ENCODE peak calls at places on chromosomes 16 and 17, in four cellular contexts. W is A549, Q is HepG2, X is K562. R is an unnamed sample.

GRCh38 chr17:2067559-2067958 is 12.7 kb downstream of the HIC1 start:
- DNase-seq in W (no peak), Q (no peak), X (no peak), R (peak)

GRCh38 chr16:2896480-2897010 is 13.5 kb downstream of the FLYWCH2 start:
- DNase-seq in W (no peak), Q (no peak), X (no peak), R (no peak)

GRCh38 chr16:52546291-52546941 is 527 bp downstream of the TOX3 start:
- DNase-seq in W (no peak), Q (no peak), X (no peak), R (no peak)

GRCh38 chr17:73823684-73824083 is 179.4 kb upstream of the SDK2 start:
- DNase-seq in W (no peak), Q (peak), X (no peak), R (no peak)

GRCh38 chr16:56022818-56023217 is 147.6 kb upstream of the CES5A start:
- DNase-seq in W (no peak), Q (no peak), X (no peak), R (no peak)

GRCh38 chr16:66844009-66844341 is 239 bp upstream of the CA7 start:
- DNase-seq in W (no peak), Q (no peak), X (no peak), R (no peak)

GRCh38 chr16:89722392-89723278 is 1.3 kb downstream of the ZNF276 start:
- DNase-seq in W (peak), Q (no peak), X (no peak), R (peak)

GRCh38 chr16:79089735-79090284 is 510.7 kb downstream of the MAF start:
- DNase-seq in W (no peak), Q (no peak), X (no peak), R (no peak)

GRCh38 chr16:29915590-29916247 is 10.3 kb downstream of the KCTD13 start:
- DNase-seq in W (peak), Q (peak), X (no peak), R (peak)

GRCh38 chr17:56661906-56662305 is 68.4 kb downstream of the NOG start:
- DNase-seq in W (peak), Q (no peak), X (no peak), R (no peak)

GRCh38 chr17:71780596-71780995 is 340.2 kb upstream of the SOX9 start:
- DNase-seq in W (no peak), Q (no peak), X (no peak), R (no peak)

GRCh38 chr16:72856797-72857196 is 191.1 kb downstream of the ZFHX3 start:
- DNase-seq in W (peak), Q (peak), X (peak), R (no peak)

GRCh38 chr16:25108054-25108453 is 3.5 kb upstream of the LCMT1 start:
- DNase-seq in W (peak), Q (peak), X (peak), R (no peak)

GRCh38 chr16:1793578-1794220 is at the start of gene IGFALS:
- DNase-seq in W (no peak), Q (no peak), X (no peak), R (no peak)

GRCh38 chr16:78684040-78684611 is 584.7 kb downstream of the WWOX start:
- DNase-seq in W (peak), Q (peak), X (no peak), R (peak)

DNA sequence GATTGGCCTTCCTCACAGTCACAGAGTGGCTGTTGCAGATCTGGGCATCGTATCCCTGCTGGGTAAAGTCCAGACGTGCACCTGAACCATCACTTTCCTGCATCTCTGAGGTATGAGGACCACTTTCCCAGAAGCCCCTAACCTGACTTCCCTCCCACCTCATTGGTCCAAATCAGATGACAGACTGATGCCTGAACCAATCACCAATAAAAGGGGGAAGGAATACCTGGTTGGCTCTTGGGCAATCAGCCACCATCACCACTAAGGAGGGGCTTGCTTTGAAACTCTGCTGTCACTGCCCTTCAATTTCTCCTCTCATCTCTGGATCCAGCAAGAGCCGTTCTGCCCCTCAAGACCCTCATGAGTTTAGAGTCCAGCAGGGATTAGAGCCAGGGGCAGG is 13.6 kb upstream of the WFDC1 start:
- DNase-seq in W (peak), Q (no peak), X (peak), R (peak)
- TF ChIP-seq MAZ in W (no peak), Q (no peak), X (no peak), R (no peak)

GRCh38 chr17:30520882-30521281 is 43.7 kb downstream of the GOSR1 start:
- DNase-seq in W (no peak), Q (no peak), X (no peak), R (no peak)

GRCh38 chr17:30520436-30520835 is 43.2 kb downstream of the GOSR1 start:
- DNase-seq in W (no peak), Q (no peak), X (no peak), R (peak)

GRCh38 chr17:30517786-30518185 is 40.6 kb downstream of the GOSR1 start:
- DNase-seq in W (no peak), Q (no peak), X (no peak), R (no peak)

GRCh38 chr17:30519166-30519565 is 42.0 kb downstream of the GOSR1 start:
- DNase-seq in W (no peak), Q (no peak), X (no peak), R (no peak)

DNA sequence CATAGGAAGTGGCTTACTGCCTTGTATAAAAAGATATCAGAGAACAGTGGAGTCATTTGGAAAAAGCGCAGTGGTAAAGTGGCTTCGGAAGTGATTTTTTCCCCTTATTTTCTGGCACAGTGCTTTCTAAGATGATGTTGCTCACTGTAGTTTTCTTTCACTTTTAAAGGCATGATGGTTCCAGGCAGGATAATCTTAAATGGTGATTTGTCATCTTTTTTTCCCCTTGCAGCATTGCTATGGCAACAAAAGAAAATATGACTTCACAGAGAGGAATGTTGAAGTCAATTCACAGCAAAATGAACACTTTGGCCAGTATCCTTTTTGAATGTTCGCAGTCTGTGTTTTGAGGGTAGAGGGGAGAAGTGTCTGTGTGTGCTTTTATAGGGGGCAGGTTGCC is 42.5 kb downstream of the GOSR1 start:
- DNase-seq in W (peak), Q (no peak), X (no peak), R (peak)
- TF ChIP-seq USF2 in W (no peak), Q (no peak), X (no peak), R (no peak)

DNA sequence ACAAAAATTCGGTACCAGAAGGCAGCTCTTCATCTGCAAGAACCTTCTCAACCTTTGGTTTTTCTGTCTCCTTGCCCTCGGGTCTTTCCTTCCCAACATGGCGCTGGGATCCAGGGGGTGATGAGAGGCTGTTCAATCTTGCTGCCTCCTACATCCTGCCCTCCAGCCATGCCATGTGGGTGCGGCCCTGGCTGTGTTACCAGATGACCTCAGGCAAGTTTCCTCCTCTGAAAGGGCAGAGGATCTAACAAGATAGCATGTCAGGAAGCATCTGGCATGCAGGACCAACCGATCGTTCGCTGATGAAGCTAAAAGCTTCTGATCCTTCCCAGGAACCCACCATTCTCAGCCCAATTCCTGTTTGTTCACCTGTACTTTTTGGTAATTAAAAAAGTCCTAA is 36.8 kb upstream of the BCAR1 start:
- DNase-seq in W (no peak), Q (no peak), X (no peak), R (no peak)
- TF ChIP-seq MAZ in W (no peak), Q (no peak), X (no peak), R (no peak)

DNA sequence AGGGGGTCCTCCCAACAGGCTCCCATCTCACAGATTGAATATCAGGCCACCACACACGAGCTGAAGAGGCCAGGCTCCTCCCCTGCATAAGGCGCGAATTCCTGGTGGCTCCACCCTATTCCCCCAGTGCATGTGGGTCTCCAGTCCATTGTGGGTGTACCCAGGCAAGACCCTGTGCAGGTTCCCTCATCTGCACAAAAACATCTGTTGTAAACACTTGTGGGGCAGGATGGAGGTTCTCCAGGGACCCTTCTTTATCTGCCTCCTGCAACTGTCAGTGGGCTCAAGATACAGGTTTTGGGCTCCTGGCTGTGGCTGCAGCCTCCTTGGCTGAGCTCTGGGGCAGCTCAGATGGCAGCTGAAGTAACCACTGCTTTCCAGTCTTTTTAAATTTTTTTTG is 17.6 kb upstream of the LGALS9 start:
- DNase-seq in W (no peak), Q (no peak), X (peak), R (no peak)
- TF ChIP-seq USF2 in W (no peak), Q (no peak), X (no peak), R (no peak)

GRCh38 chr16:86062271-86062965 is 163.5 kb downstream of the IRF8 start:
- DNase-seq in W (no peak), Q (no peak), X (no peak), R (no peak)
- TF ChIP-seq MAZ in W (no peak), Q (no peak), X (no peak), R (no peak)

GRCh38 chr17:52758481-52758880 is 600.0 kb upstream of the CA10 start:
- DNase-seq in W (no peak), Q (no peak), X (no peak), R (no peak)

GRCh38 chr17:52759864-52760263 is 601.4 kb upstream of the CA10 start:
- DNase-seq in W (no peak), Q (no peak), X (no peak), R (no peak)

GRCh38 chr17:52751051-52751450 is 592.5 kb upstream of the CA10 start:
- DNase-seq in W (no peak), Q (no peak), X (no peak), R (no peak)

GRCh38 chr17:52756739-52757138 is 598.2 kb upstream of the CA10 start:
- DNase-seq in W (no peak), Q (no peak), X (no peak), R (no peak)

GRCh38 chr17:52754838-52755237 is 596.3 kb upstream of the CA10 start:
- DNase-seq in W (no peak), Q (no peak), X (no peak), R (no peak)
- TF ChIP-seq USF2 in W (no peak), Q (no peak), X (no peak), R (no peak)

GRCh38 chr17:81143200-81143527 is 22.1 kb upstream of the PVALEF start:
- DNase-seq in W (no peak), Q (no peak), X (no peak), R (no peak)

GRCh38 chr17:81140695-81141094 is 24.6 kb upstream of the PVALEF start:
- DNase-seq in W (no peak), Q (no peak), X (no peak), R (no peak)

GRCh38 chr17:81144423-81144781 is 20.9 kb upstream of the PVALEF start:
- DNase-seq in W (no peak), Q (no peak), X (no peak), R (no peak)

GRCh38 chr17:81143717-81144422 is 21.4 kb upstream of the PVALEF start:
- DNase-seq in W (no peak), Q (no peak), X (no peak), R (no peak)

DNA sequence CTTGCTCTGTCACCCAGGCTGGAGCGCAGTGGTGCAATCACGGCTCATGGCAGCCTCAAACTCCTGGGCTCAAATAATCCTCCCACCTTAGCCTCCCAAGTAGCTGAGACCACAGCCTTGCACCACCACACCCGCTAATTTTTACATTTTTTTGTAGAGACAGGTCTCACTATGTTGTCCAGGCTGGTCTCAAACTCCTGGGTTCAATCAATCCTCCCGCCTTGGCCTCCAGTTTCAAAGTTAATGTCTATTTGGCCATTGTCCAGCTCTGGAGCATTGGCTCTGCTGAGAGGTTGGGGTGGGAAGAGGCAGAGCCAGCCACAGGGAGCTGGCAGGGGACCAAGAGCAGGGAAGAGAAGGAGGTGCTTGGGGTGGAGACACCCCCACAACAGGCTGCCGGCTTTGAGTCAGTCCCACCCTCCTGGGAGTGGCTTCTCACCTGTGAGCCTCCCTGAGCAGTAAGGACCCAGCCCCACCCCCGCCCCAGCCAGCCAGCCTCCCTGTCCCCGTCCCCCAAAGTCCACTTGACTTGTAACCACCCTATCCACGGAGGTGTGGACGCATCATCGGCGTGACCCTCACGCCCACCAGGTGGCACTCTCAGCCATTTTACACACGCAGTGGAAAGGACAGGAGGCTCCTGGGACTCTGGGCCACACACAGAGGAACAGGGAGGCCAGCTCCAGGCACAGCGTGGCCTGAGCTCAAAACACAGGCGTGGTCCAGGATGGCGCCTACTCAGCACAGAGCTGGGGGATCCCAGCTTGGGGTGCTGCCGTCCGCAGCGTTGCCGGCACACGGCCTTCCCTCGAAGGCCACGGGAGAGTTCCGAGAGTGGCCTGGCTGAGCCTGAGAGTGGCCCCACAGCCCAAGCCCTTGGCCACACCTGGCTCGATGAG is 22.8 kb upstream of the PVALEF start:
- DNase-seq in W (peak), Q (peak), X (peak), R (peak)
- TF ChIP-seq MAZ in W (no peak), Q (peak), X (peak), R (no peak)

DNA sequence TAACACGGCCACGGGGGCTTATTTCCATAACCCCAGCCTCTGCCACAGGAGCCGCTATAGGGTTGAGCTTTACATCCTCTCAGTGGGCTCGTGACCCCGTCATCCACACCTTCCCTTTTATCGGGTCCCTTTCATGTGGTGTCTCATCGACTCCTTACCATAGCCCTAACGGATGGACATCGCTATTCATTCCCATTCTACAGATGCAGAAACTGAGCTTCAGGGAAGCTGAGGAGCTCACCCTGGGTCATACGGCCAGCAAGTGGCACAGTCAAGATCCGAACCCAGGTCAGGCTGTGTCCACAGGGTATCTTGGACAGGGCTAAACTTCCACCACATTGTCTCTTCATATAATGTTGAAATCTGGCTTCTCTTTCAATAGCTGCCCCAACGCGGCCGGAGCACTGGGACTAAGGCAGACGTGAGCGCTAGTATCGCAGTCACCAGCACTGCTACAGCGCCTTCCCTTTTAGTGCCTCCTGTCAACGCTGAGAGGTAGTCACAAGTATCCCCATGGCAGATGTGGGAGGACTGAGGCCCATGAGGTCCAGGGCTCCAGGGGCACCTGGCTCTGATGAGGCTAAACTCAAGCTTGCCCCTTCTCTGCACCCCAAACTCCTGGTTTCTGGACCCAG is 50.8 kb downstream of the SOCS1 start:
- DNase-seq in W (no peak), Q (no peak), X (no peak), R (no peak)
- TF ChIP-seq USF2 in W (no peak), Q (no peak), X (no peak), R (no peak)

GRCh38 chr17:51045616-51046526 is 74.8 kb downstream of the SPAG9 start:
- DNase-seq in W (no peak), Q (peak), X (no peak), R (no peak)
- TF ChIP-seq MAZ in W (no peak), Q (no peak), X (no peak), R (no peak)

R was measured in IMR-90.